ENCODE peak calls at places on chromosomes 7 and 10, in five cellular contexts. G is NCI-H460, M is GM23248, K is NCI-H2171 treated with DMSO at 0.1 percent for 48 hours, T is iPS-NIHi11. A is an unnamed sample.
A peak's percentile ranks its signal among the peaks of the same experiment; 100 is the strongest.

GRCh38 chr10:77763453-77764430 is 126.1 kb upstream of the KCNMA1 start:
- DNase-seq in G (no peak), M (peak; percentile 22), K (no peak), T (no peak), A (no peak)

GRCh38 chr10:22321831-22322662 is 1.1 kb downstream of the BMI1 start:
- DNase-seq in G (no peak), M (peak; percentile 59), K (peak; percentile 5), T (peak; percentile 41), A (no peak)

GRCh38 chr10:3811331-3811870 is 26.4 kb upstream of the KLF6 start:
- DNase-seq in G (no peak), M (peak; percentile 73), K (no peak), T (no peak), A (no peak)

GRCh38 chr7:106082087-106082854 is 29.8 kb downstream of the SYPL1 start:
- DNase-seq in G (no peak), M (no peak), K (no peak), T (no peak), A (no peak)

GRCh38 chr10:45071043-45071813 is 70.5 kb downstream of the ZNF22 start:
- DNase-seq in G (no peak), M (no peak), K (no peak), T (no peak), A (no peak)

GRCh38 chr7:141698247-141699015 is 3.5 kb downstream of the DENND11 start:
- DNase-seq in G (no peak), M (no peak), K (no peak), T (no peak), A (peak; percentile 14)

GRCh38 chr7:80403686-80404241 is 108.1 kb downstream of the GNAT3 start:
- DNase-seq in G (no peak), M (peak; percentile 20), K (no peak), T (no peak), A (no peak)

GRCh38 chr10:73493781-73494180 is 2.0 kb downstream of the PPP3CB start:
- DNase-seq in G (peak; percentile 86), M (peak; percentile 67), K (no peak), T (no peak), A (no peak)

GRCh38 chr10:42859256-42859655 is 76.7 kb downstream of the BMS1 start:
- DNase-seq in G (no peak), M (no peak), K (no peak), T (no peak), A (no peak)

GRCh38 chr7:1842321-1843221 is 172.5 kb downstream of the ELFN1 start:
- DNase-seq in G (no peak), M (no peak), K (no peak), T (no peak), A (no peak)